ENCODE peak calls at places on chromosomes 6 and 20, in six cellular contexts. R is hepatic stellate cell; J is T-helper 1 cell; N is sciatic nerve; H is activated CD4-positive, alpha-beta T cell treated with anti-CD3 and anti-CD28 coated beads, Interleukin-2, amount 50 U/mL, for 1 hour; Z is heart left ventricle. E is an unnamed sample.

GRCh38 chr6:43856005-43856765 is 86.2 kb downstream of the VEGFA start:
- DNase-seq in R (peak), J (no peak), N (no peak), H (no peak), Z (no peak), E (no peak)

GRCh38 chr20:535958-536357 is 7.6 kb downstream of the CSNK2A1 start:
- DNase-seq in R (no peak), J (no peak), N (no peak), H (no peak), Z (no peak), E (no peak)

GRCh38 chr6:13874191-13874549 is 50.6 kb upstream of the RNF182 start:
- DNase-seq in R (no peak), J (no peak), N (no peak), H (no peak), Z (no peak), E (no peak)

GRCh38 chr6:135505648-135506047 is 8.1 kb upstream of the AHI1 start:
- DNase-seq in R (no peak), J (no peak), N (no peak), H (no peak), Z (no peak), E (no peak)

GRCh38 chr20:58511861-58512260 is 3.3 kb downstream of the APCDD1L start:
- DNase-seq in R (no peak), J (no peak), N (no peak), H (no peak), Z (no peak), E (no peak)

GRCh38 chr6:38103921-38104320 is 284.4 kb downstream of the ZFAND3 start:
- DNase-seq in R (no peak), J (no peak), N (no peak), H (no peak), Z (no peak), E (no peak)

GRCh38 chr6:1825926-1826325 is 216.2 kb downstream of the FOXC1 start:
- DNase-seq in R (no peak), J (no peak), N (no peak), H (no peak), Z (no peak), E (no peak)

GRCh38 chr6:24854077-24854670 is 55.5 kb upstream of the ARMH2 start:
- DNase-seq in R (no peak), J (no peak), N (no peak), H (no peak), Z (no peak), E (no peak)

GRCh38 chr6:12536416-12536815 is 180.2 kb upstream of the PHACTR1 start:
- DNase-seq in R (no peak), J (no peak), N (no peak), H (no peak), Z (no peak), E (no peak)

GRCh38 chr6:84263557-84263956 is 36.1 kb upstream of the CEP162 start:
- DNase-seq in R (no peak), J (no peak), N (no peak), H (no peak), Z (no peak), E (no peak)

GRCh38 chr6:4723383-4723782 is 52.8 kb upstream of the CDYL start:
- DNase-seq in R (no peak), J (no peak), N (no peak), H (no peak), Z (no peak), E (no peak)

GRCh38 chr6:111417181-111417585 is 65.8 kb downstream of the REV3L start:
- DNase-seq in R (no peak), J (no peak), N (no peak), H (no peak), Z (peak), E (no peak)

GRCh38 chr6:154653385-154653784 is 79.8 kb upstream of the SCAF8 start:
- DNase-seq in R (peak), J (no peak), N (no peak), H (no peak), Z (no peak), E (no peak)

GRCh38 chr20:17863577-17864292 is 104.9 kb downstream of the SNX5 start:
- DNase-seq in R (peak), J (no peak), N (no peak), H (no peak), Z (no peak), E (no peak)

GRCh38 chr6:5278047-5278446 is 16.7 kb downstream of the FARS2 start:
- DNase-seq in R (no peak), J (no peak), N (no peak), H (no peak), Z (no peak), E (no peak)

GRCh38 chr6:26422329-26422728 is 18.0 kb upstream of the BTN3A3 start:
- DNase-seq in R (no peak), J (no peak), N (no peak), H (no peak), Z (no peak), E (no peak)

GRCh38 chr20:3632311-3633004 is 30.7 kb downstream of the GFRA4 start:
- DNase-seq in R (no peak), J (no peak), N (no peak), H (no peak), Z (no peak), E (no peak)

E was measured in DMS79.